ENCODE peak calls at places on chromosome 15, in six cellular contexts. Q is iPS DF 19.7; P is T-helper 2 cell; L is stimulated activated CD8-positive, alpha-beta memory T cell treated with anti-CD3 and anti-CD28 coated beads, Interleukin-4, amount 100 ng/mL, for 1 hour; K is tibial nerve; E is AG04450. J is an unnamed sample.

GRCh38 chr15:86439614-86440013 is 359.9 kb downstream of the AGBL1 start:
- DNase-seq in Q (no peak), P (no peak), L (no peak), K (no peak), E (no peak), J (no peak)

GRCh38 chr15:39332846-39333245 is 248.0 kb upstream of the THBS1 start:
- DNase-seq in Q (no peak), L (no peak), P (no peak), K (no peak), E (no peak), J (no peak)

GRCh38 chr15:55909036-55909811 is 84.2 kb downstream of the NEDD4 start:
- DNase-seq in L (no peak), Q (no peak), P (no peak), E (no peak), K (no peak), J (no peak)

GRCh38 chr15:50064674-50065073 is 54.4 kb downstream of the ATP8B4 start:
- DNase-seq in P (no peak), Q (no peak), L (no peak), K (no peak), E (no peak), J (no peak)

GRCh38 chr15:58019503-58020376 is 45.8 kb downstream of the ALDH1A2 start:
- DNase-seq in P (no peak), K (no peak), Q (no peak), E (no peak), L (no peak), J (no peak)

GRCh38 chr15:77023576-77024272 is 28.8 kb downstream of the PSTPIP1 start:
- DNase-seq in P (peak), Q (no peak), L (no peak), K (no peak), E (no peak), J (no peak)

GRCh38 chr15:98776607-98777281 is 128.4 kb downstream of the IGF1R start:
- DNase-seq in E (no peak), Q (no peak), P (no peak), L (no peak), K (peak), J (no peak)

GRCh38 chr15:88605507-88606436 is 15.4 kb upstream of the AEN start:
- DNase-seq in K (no peak), E (no peak), L (no peak), P (no peak), Q (no peak), J (no peak)

GRCh38 chr15:33114484-33114767 is 80.1 kb downstream of the FMN1 start:
- DNase-seq in K (no peak), P (no peak), Q (no peak), E (peak), L (no peak), J (no peak)

GRCh38 chr15:64651573-64652260 is 123.7 kb downstream of the RBPMS2 start:
- DNase-seq in K (no peak), L (no peak), E (no peak), P (no peak), Q (no peak), J (peak)

GRCh38 chr15:86903642-86904421 is 824.2 kb downstream of the AGBL1 start:
- DNase-seq in Q (no peak), E (no peak), K (no peak), L (no peak), P (no peak), J (no peak)

GRCh38 chr15:43215961-43216360 is 4.9 kb downstream of the EPB42 start:
- DNase-seq in K (no peak), E (no peak), Q (no peak), L (no peak), P (no peak), J (no peak)

GRCh38 chr15:40933520-40933904 is 4.4 kb downstream of the DLL4 start:
- DNase-seq in P (no peak), Q (no peak), L (no peak), K (no peak), E (no peak), J (no peak)

GRCh38 chr15:100032358-100033080 is 299.3 kb upstream of the LYSMD4 start:
- DNase-seq in L (no peak), K (no peak), E (no peak), Q (no peak), P (no peak), J (no peak)

GRCh38 chr15:84947947-84948830 is 33.5 kb upstream of the PDE8A start:
- DNase-seq in L (no peak), K (no peak), P (no peak), E (peak), Q (no peak), J (no peak)

GRCh38 chr15:65377105-65377975 is 462 bp downstream of the IGDCC3 start:
- DNase-seq in P (no peak), L (no peak), K (no peak), E (no peak), Q (no peak), J (peak)

GRCh38 chr15:56496635-56497034 is 31.7 kb upstream of the MNS1 start:
- DNase-seq in E (peak), Q (no peak), P (no peak), K (no peak), L (no peak), J (peak)

GRCh38 chr15:100334456-100334855 is 7.3 kb downstream of the ADAMTS17 start:
- DNase-seq in K (no peak), P (no peak), L (no peak), E (no peak), Q (no peak), J (no peak)

GRCh38 chr15:67064607-67065530 is 533 bp upstream of the SMAD3 start:
- DNase-seq in E (no peak), P (no peak), K (peak), Q (no peak), L (no peak), J (no peak)